ENCODE peak calls at places on chromosomes 7 and 10, in ten cellular contexts. I is heart right ventricle, T is cardiac muscle cell, Y is HAP-1, M is left lung, X is fibroblast of lung, P is uterus, U is tibial nerve, K is adrenal gland, D is aorta. R is an unnamed sample. For H3K4me1 and H3K9me3, the result is how much of the 10 kb centered on the place peaks cover.

GRCh38 chr10:372566-372965 is 237.3 kb downstream of the ZMYND11 start:
- DNase-seq in I (no peak), T (no peak), Y (no peak), M (no peak), X (no peak), P (peak), U (no peak), K (no peak), D (peak), R (no peak)

GRCh38 chr7:875051-875450 is 1.3 kb upstream of the GET4 start:
- DNase-seq in I (no peak), T (no peak), Y (no peak), M (no peak), X (no peak), P (no peak), U (no peak), K (no peak), D (no peak), R (no peak)

GRCh38 chr7:121334875-121335648 is 6.3 kb downstream of the WNT16 start:
- DNase-seq in I (no peak), T (no peak), Y (no peak), M (no peak), X (peak), P (no peak), U (no peak), K (no peak), D (no peak), R (no peak)

GRCh38 chr10:31188792-31189406 is 130.1 kb upstream of the ZEB1 start:
- DNase-seq in I (no peak), T (no peak), Y (no peak), M (no peak), X (peak), P (no peak), U (no peak), K (no peak), D (no peak), R (no peak)

GRCh38 chr7:144256112-144256511 is 8.5 kb downstream of the OR2A7 start:
- DNase-seq in I (no peak), T (peak), Y (no peak), M (no peak), X (no peak), P (no peak), U (no peak), K (no peak), D (no peak), R (no peak)

GRCh38 chr7:27478104-27478503 is 184.6 kb downstream of the HIBADH start:
- DNase-seq in I (no peak), T (no peak), Y (no peak), M (no peak), X (no peak), P (no peak), U (no peak), K (no peak), D (no peak), R (no peak)

GRCh38 chr10:104824378-104825006 is 183.4 kb downstream of the SORCS3 start:
- DNase-seq in I (peak), T (peak), Y (no peak), M (no peak), X (peak), P (no peak), U (no peak), K (peak), D (no peak), R (no peak)

GRCh38 chr10:61397175-61397986 is 55.8 kb downstream of the TMEM26 start:
- DNase-seq in I (no peak), T (peak), Y (no peak), M (no peak), X (peak), P (no peak), U (no peak), K (no peak), D (no peak), R (no peak)

GRCh38 chr7:89780291-89780690 is 374.0 kb upstream of the STEAP1 start:
- DNase-seq in I (no peak), T (no peak), Y (no peak), M (no peak), X (no peak), P (no peak), U (no peak), K (no peak), D (no peak), R (no peak)

GRCh38 chr7:55192718-55193117 is 172.4 kb upstream of the LANCL2 start:
- DNase-seq in I (no peak), T (peak), Y (peak), M (no peak), X (peak), P (no peak), U (no peak), K (no peak), D (no peak), R (no peak)

GRCh38 chr7:70920886-70921285 is 211.1 kb upstream of the GALNT17 start:
- DNase-seq in I (no peak), T (no peak), Y (no peak), M (no peak), X (no peak), P (no peak), U (no peak), K (no peak), D (no peak), R (no peak)

GRCh38 chr10:123642293-123642692 is 23.9 kb upstream of the GPR26 start:
- DNase-seq in I (no peak), T (no peak), Y (no peak), M (no peak), X (no peak), P (no peak), U (no peak), K (peak), D (no peak), R (no peak)

GRCh38 chr7:34530211-34530610 is 127.8 kb upstream of the NPSR1 start:
- DNase-seq in I (no peak), T (no peak), Y (no peak), M (no peak), X (no peak), P (no peak), U (no peak), K (no peak), D (no peak), R (no peak)

GRCh38 chr7:87599336-87599735 is 1.3 kb downstream of the ABCB1 start:
- DNase-seq in I (no peak), T (no peak), Y (no peak), M (no peak), X (peak), P (no peak), U (no peak), K (peak), D (no peak), R (no peak)

GRCh38 chr10:69320521-69320920 is 42.2 kb downstream of the HK1 start:
- DNase-seq in I (no peak), T (no peak), Y (no peak), M (no peak), X (no peak), P (no peak), U (no peak), K (no peak), D (no peak), R (no peak)

GRCh38 chr10:11179231-11180105 is 161.8 kb downstream of the CELF2 start:
- DNase-seq in I (no peak), T (no peak), Y (no peak), M (no peak), X (no peak), P (no peak), U (no peak), K (no peak), D (no peak), R (no peak)

GRCh38 chr10:86723009-86723408 is 33.4 kb upstream of the BMPR1A start:
- DNase-seq in I (no peak), T (no peak), Y (no peak), M (no peak), X (no peak), P (no peak), U (no peak), K (no peak), D (no peak), R (no peak)

GRCh38 chr10:50469778-50470193 is 154.0 kb downstream of the SGMS1 start:
- DNase-seq in I (no peak), T (peak), Y (no peak), M (no peak), X (no peak), P (no peak), U (no peak), K (no peak), D (no peak), R (no peak)

GRCh38 chr7:131620673-131621609 is 64.5 kb upstream of the PODXL start:
- DNase-seq in I (no peak), T (peak), Y (no peak), M (no peak), X (peak), P (no peak), U (no peak), K (no peak), D (no peak), R (no peak)

GRCh38 chr10:77168161-77168560 is 469.4 kb downstream of the KCNMA1 start:
- DNase-seq in I (no peak), T (no peak), Y (no peak), M (no peak), X (no peak), P (no peak), U (no peak), K (no peak), D (no peak), R (no peak)

GRCh38 chr10:29146311-29146710 is 142.6 kb upstream of the LYZL1 start:
- DNase-seq in I (no peak), T (no peak), Y (no peak), M (no peak), X (no peak), P (no peak), U (no peak), K (no peak), D (no peak), R (no peak)
- H3K4me3 ChIP-seq in I (no peak), T (no peak), Y (no peak), M (no peak), X (no peak), P (no peak), U (no peak), K (no peak), D (no peak), R (no peak)

GRCh38 chr7:80699030-80699638 is 60.7 kb downstream of the CD36 start:
- DNase-seq in I (no peak), T (peak), Y (peak), M (no peak), X (peak), P (no peak), U (no peak), K (no peak), D (no peak), R (no peak)
- H3K4me1 ChIP-seq in I (under half), T (under half), Y (under half), M (under half), X (under half), P (under half), U (under half), K (under half), D (under half), R (under half)

GRCh38 chr7:157978766-157979165 is 608.9 kb downstream of the PTPRN2 start:
- DNase-seq in I (no peak), T (no peak), Y (no peak), M (no peak), X (no peak), P (no peak), U (no peak), K (no peak), D (no peak), R (no peak)

GRCh38 chr7:157975401-157976372 is 611.9 kb downstream of the PTPRN2 start:
- DNase-seq in I (no peak), T (no peak), Y (no peak), M (no peak), X (no peak), P (no peak), U (no peak), K (no peak), D (no peak), R (no peak)

GRCh38 chr7:157977717-157978470 is 609.7 kb downstream of the PTPRN2 start:
- DNase-seq in I (no peak), T (no peak), Y (no peak), M (no peak), X (no peak), P (no peak), U (no peak), K (no peak), D (no peak), R (no peak)

GRCh38 chr7:157976406-157976805 is 611.2 kb downstream of the PTPRN2 start:
- DNase-seq in I (no peak), T (no peak), Y (no peak), M (no peak), X (no peak), P (no peak), U (no peak), K (no peak), D (no peak), R (no peak)

DNA sequence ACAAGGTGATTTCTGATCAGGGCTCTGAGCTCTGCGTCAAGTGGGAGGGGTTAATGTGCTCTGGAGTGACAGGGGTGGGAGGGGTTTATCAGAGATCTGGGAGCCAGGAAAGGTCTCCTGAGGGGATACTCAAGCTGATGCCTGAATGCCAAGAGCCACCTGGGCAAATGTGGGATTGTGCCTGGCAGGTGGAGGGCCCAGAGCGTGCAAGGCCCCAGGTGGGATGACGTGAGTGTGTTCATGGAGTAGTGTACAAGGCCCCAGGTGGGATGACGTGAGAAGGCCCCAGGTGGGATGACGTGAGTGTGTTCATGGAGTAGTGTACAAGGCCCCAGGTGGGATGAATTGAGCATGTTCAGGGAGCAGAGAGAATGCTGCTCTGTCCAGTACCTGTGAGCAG is 610.3 kb downstream of the PTPRN2 start:
- DNase-seq in I (no peak), T (no peak), Y (no peak), M (no peak), X (no peak), P (no peak), U (no peak), K (no peak), D (no peak), R (no peak)
- H3K9me3 ChIP-seq in I (under half), T (under half), Y (under half), M (under half), X (under half), P (under half), U (under half), K (under half), D (under half), R (under half)

DNA sequence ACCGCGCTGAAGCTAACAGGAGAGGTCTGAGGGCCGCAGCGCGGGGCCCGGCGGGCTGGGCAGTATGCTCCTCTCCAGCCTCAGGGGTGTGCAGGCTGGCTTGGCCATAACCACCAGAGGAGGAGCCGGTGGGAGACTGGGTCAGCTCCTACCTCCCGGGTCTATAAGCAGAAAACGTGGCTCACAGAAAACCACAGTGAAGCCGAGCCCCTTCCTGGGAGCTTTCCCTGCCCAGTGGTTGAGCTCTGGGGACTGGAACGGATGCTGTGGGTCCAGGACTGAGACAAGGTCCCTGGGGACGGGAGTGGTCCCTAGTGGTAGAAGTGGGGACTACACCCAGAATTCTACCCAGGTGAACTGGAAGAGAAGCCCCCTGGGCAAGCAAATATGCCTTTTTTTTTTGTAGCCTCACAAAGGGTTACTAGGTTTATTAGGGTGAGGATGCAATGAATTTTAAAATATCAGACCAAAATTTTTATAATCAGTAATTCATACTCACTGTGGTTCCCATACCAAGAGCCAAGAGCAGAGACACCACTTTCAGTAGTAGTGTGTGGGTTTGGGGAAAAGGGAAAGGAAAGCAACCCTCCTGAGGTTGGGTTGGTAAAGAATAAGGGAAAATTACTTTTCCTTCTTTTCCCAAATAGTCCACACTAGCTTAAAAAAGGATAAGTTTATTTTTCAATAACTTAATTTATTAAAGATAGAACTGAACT is 67.9 kb upstream of the PRKCQ start:
- DNase-seq in I (peak), T (peak), Y (peak), M (no peak), X (peak), P (no peak), U (peak), K (peak), D (no peak), R (no peak)
- H3K4me3 ChIP-seq in I (no peak), T (no peak), Y (no peak), M (no peak), X (no peak), P (no peak), U (no peak), K (no peak), D (no peak), R (no peak)

DNA sequence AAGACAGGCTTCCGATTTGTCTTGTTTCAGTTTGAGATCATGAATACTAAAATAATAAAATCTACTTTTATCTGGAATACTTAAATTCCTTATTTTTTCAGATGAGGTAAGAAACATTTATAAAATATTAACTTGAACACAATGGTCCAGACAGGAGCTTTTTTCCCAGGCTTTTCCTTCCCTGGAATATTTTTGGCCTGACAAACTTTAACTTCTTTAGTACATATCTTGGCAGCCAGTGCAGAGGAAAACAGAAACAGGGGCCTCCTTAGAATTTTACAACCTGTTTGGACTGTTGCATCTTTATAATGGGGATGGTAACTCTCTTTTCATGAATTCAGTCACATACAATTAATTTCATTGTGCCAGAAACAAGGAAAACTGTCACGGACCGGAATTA is 41.4 kb downstream of the NRP1 start:
- DNase-seq in I (no peak), T (no peak), Y (peak), M (no peak), X (no peak), P (no peak), U (no peak), K (no peak), D (no peak), R (no peak)
- H3K4me1 ChIP-seq in I (half or more), T (under half), Y (half or more), M (under half), X (under half), P (under half), U (under half), K (under half), D (under half), R (half or more)

DNA sequence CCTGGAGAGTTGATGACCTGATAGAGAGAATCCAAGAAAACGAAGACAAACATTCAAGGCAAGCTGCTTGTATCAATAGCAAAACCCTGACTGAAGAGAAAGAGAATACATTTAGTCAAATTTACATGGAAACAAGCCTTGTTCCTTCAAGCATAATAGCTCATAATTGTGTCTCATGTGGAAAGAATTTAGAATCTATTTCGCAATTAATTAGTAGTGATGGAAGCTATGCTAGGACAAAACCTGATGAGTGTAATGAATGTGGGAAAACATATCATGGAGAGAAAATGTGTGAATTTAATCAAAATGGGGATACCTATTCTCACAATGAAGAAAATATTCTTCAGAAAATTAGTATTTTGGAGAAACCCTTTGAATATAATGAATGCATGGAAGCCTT is 18.0 kb downstream of the RBAK start:
- DNase-seq in I (no peak), T (no peak), Y (no peak), M (no peak), X (no peak), P (no peak), U (no peak), K (no peak), D (no peak), R (no peak)
- H3K9me3 ChIP-seq in I (under half), T (under half), Y (half or more), M (half or more), X (under half), P (under half), U (half or more), K (half or more), D (under half), R (half or more)